ENCODE peak calls at places on chromosomes 12 and 14, in four cellular contexts. A is substantia nigra; T is activated T-cell treated with anti-CD3 and anti-CD28 coated beads, Interleukin-2, amount 50 U/mL, for 72 hours; N is iris pigment epithelial cell. Y is an unnamed sample.

GRCh38 chr14:32509632-32510187 is 180.6 kb downstream of the AKAP6 start:
- DNase-seq in T (no peak), A (peak), N (peak), Y (peak)

GRCh38 chr14:97705107-97705506 is 907.9 kb downstream of the VRK1 start:
- DNase-seq in N (no peak), A (no peak), T (no peak), Y (no peak)

GRCh38 chr12:45732250-45732649 is 2.7 kb downstream of the ARID2 start:
- DNase-seq in N (peak), T (no peak), A (no peak), Y (no peak)

GRCh38 chr14:94460631-94461416 is 8.2 kb upstream of the SERPINA11 start:
- DNase-seq in A (no peak), N (no peak), T (no peak), Y (no peak)

GRCh38 chr12:48787791-48788521 is 933 bp downstream of the ADCY6 start:
- DNase-seq in T (no peak), N (no peak), A (no peak), Y (no peak)

GRCh38 chr14:90498198-90498597 is 101.4 kb downstream of the CALM1 start:
- DNase-seq in A (no peak), N (no peak), T (no peak), Y (no peak)

GRCh38 chr14:73762375-73762822 is 48.2 kb upstream of the PNMA1 start:
- DNase-seq in T (peak), N (no peak), A (no peak), Y (no peak)

GRCh38 chr12:68119250-68119649 is 40.3 kb downstream of the IFNG start:
- DNase-seq in A (no peak), T (peak), N (no peak), Y (no peak)

GRCh38 chr12:108589028-108589839 is 8.7 kb downstream of the TMEM119 start:
- DNase-seq in N (no peak), T (no peak), A (no peak), Y (no peak)